ENCODE peak calls at places on chromosomes 16 and 17, in seven cellular contexts. W is prostate gland; F is heart right ventricle; H is CD8-positive, alpha-beta memory T cell; U is RWPE1; P is H9; J is brain microvascular endothelial cell. X is an unnamed sample.
A peak's percentile ranks its signal among the peaks of the same experiment; 100 is the strongest.

GRCh38 chr17:2562162-2562858 is 31.1 kb upstream of the PAFAH1B1 start:
- DNase-seq in F (no peak), W (no peak), H (no peak), U (no peak), J (no peak), P (no peak), X (no peak)

GRCh38 chr17:17232303-17232621 is 4.7 kb downstream of the FLCN start:
- DNase-seq in H (no peak), J (no peak), F (no peak), P (no peak), U (no peak), W (no peak), X (no peak)

GRCh38 chr16:58931436-58931835 is 197.3 kb upstream of the GOT2 start:
- DNase-seq in P (no peak), U (no peak), F (no peak), W (no peak), J (no peak), H (no peak), X (no peak)

GRCh38 chr16:31480851-31481250 is 2.1 kb upstream of the SLC5A2 start:
- DNase-seq in F (peak; percentile 50), J (no peak), H (no peak), P (no peak), U (no peak), W (no peak), X (no peak)

GRCh38 chr17:16417896-16418683 is 2.7 kb downstream of the TRPV2 start:
- DNase-seq in J (no peak), P (no peak), H (peak; percentile 37), U (no peak), W (no peak), F (no peak), X (no peak)

GRCh38 chr17:61724777-61725176 is 133.8 kb upstream of the NACA2 start:
- DNase-seq in U (no peak), J (no peak), H (no peak), F (no peak), P (no peak), W (no peak), X (no peak)

GRCh38 chr17:46143827-46144236 is 49.4 kb downstream of the KANSL1 start:
- DNase-seq in U (no peak), F (no peak), H (no peak), P (no peak), W (no peak), J (no peak), X (no peak)

GRCh38 chr17:72576289-72576759 is 455.5 kb downstream of the SOX9 start:
- DNase-seq in U (no peak), F (no peak), W (no peak), P (peak; percentile 51), J (no peak), H (no peak), X (no peak)

GRCh38 chr17:61208301-61209098 is 191.1 kb upstream of the TBX2 start:
- DNase-seq in P (no peak), J (peak; percentile 1), W (no peak), U (no peak), F (no peak), H (no peak), X (no peak)

GRCh38 chr17:6473128-6473767 is 29.0 kb downstream of the PIMREG start:
- DNase-seq in H (peak; percentile 66), F (peak; percentile 65), J (peak; percentile 77), P (peak; percentile 95), W (peak; percentile 70), U (peak; percentile 81), X (peak; percentile 52)

GRCh38 chr17:16991349-16992009 is 19.6 kb upstream of the TNFRSF13B start:
- DNase-seq in F (peak; percentile 70), W (peak; percentile 79), H (peak; percentile 84), P (peak; percentile 89), J (peak; percentile 63), U (peak; percentile 69), X (peak; percentile 76)

GRCh38 chr17:79970576-79971068 is 65.0 kb downstream of the TBC1D16 start:
- DNase-seq in U (no peak), F (no peak), P (peak; percentile 85), H (peak; percentile 31), J (no peak), W (no peak), X (peak; percentile 22)

GRCh38 chr17:5747964-5748363 is 163.7 kb upstream of the NLRP1 start:
- DNase-seq in P (no peak), H (no peak), F (no peak), J (no peak), U (no peak), W (no peak), X (no peak)

GRCh38 chr16:51143166-51143565 is 7.9 kb downstream of the SALL1 start:
- DNase-seq in U (no peak), F (no peak), P (no peak), J (no peak), H (no peak), W (no peak), X (no peak)

GRCh38 chr17:6755281-6755680 is 565 bp upstream of the XAF1 start:
- DNase-seq in P (no peak), U (no peak), H (no peak), W (no peak), J (no peak), F (peak; percentile 69), X (no peak)

GRCh38 chr17:51913491-51913890 is 245.0 kb downstream of the CA10 start:
- DNase-seq in P (no peak), J (no peak), U (no peak), H (no peak), W (no peak), F (no peak), X (no peak)

GRCh38 chr16:31347445-31347844 is 7.5 kb upstream of the ITGAX start:
- DNase-seq in F (no peak), J (no peak), P (no peak), H (no peak), U (no peak), W (no peak), X (no peak)

GRCh38 chr17:55089955-55090573 is 121.5 kb downstream of the STXBP4 start:
- DNase-seq in W (no peak), J (peak; percentile 4), P (no peak), F (no peak), U (no peak), H (peak; percentile 61), X (peak; percentile 63)

GRCh38 chr16:845349-845740 is 44.8 kb upstream of the GNG13 start:
- DNase-seq in J (no peak), W (no peak), H (no peak), F (no peak), U (no peak), P (no peak), X (no peak)

GRCh38 chr17:48456584-48456983 is 26.6 kb upstream of the SKAP1 start:
- DNase-seq in J (no peak), U (peak; percentile 4), H (no peak), W (no peak), P (peak; percentile 62), F (no peak), X (peak; percentile 52)

GRCh38 chr16:77299395-77299794 is 100.2 kb downstream of the SYCE1L start:
- DNase-seq in H (no peak), P (no peak), F (no peak), W (no peak), J (no peak), U (no peak), X (no peak)

GRCh38 chr17:31721291-31722025 is 137.6 kb downstream of the COPRS start:
- DNase-seq in J (no peak), F (no peak), W (no peak), H (no peak), P (no peak), U (no peak), X (no peak)

GRCh38 chr17:16287563-16288027 is 65.7 kb downstream of the CENPV start:
- DNase-seq in P (no peak), H (no peak), F (no peak), W (no peak), U (no peak), J (peak; percentile 79), X (peak; percentile 30)

GRCh38 chr16:29820730-29821662 is 734 bp downstream of the MVP start:
- DNase-seq in U (peak; percentile 73), P (no peak), H (peak; percentile 74), F (peak; percentile 23), J (no peak), W (peak; percentile 61), X (peak; percentile 39)

GRCh38 chr16:84603115-84603816 is 14.6 kb downstream of the COTL1 start:
- DNase-seq in W (no peak), U (peak; percentile 89), J (peak; percentile 98), F (peak; percentile 58), H (peak; percentile 67), P (no peak), X (no peak)

GRCh38 chr16:54936086-54936978 is 5.7 kb downstream of the IRX5 start:
- DNase-seq in H (no peak), U (no peak), F (peak; percentile 26), J (no peak), W (peak; percentile 40), P (peak; percentile 63), X (no peak)

GRCh38 chr16:24146523-24146922 is 109.6 kb upstream of the CACNG3 start:
- DNase-seq in H (no peak), F (peak; percentile 13), J (no peak), W (no peak), U (no peak), P (no peak), X (no peak)

GRCh38 chr16:14151256-14152030 is 80.3 kb downstream of the MRTFB start:
- DNase-seq in W (peak; percentile 11), P (no peak), J (peak; percentile 42), H (no peak), U (no peak), F (peak; percentile 26), X (no peak)

GRCh38 chr16:30183961-30184429 is 593 bp downstream of the CORO1A start:
- DNase-seq in W (no peak), H (peak; percentile 92), J (no peak), F (peak; percentile 25), P (no peak), U (no peak), X (peak; percentile 91)

GRCh38 chr16:84976644-84977400 is 34.5 kb downstream of the ZDHHC7 start:
- DNase-seq in F (peak; percentile 41), P (no peak), J (no peak), H (no peak), U (no peak), W (peak; percentile 69), X (no peak)

GRCh38 chr16:69925311-69925710 is 25.8 kb upstream of the CLEC18A start:
- DNase-seq in H (no peak), U (no peak), P (no peak), J (no peak), F (no peak), W (no peak), X (no peak)
- H3K27ac ChIP-seq in H (no peak overlapping the region), U (no peak overlapping the region), P (no peak overlapping the region), J (peak overlapping the region; percentile 85), F (peak overlapping the region; percentile 82), W (peak overlapping the region; percentile 44), X (no peak overlapping the region)

GRCh38 chr17:19354123-19354522 is 8.4 kb downstream of the B9D1 start:
- DNase-seq in J (peak; percentile 80), W (no peak), P (no peak), F (no peak), H (no peak), U (peak; percentile 77), X (no peak)
- H3K27ac ChIP-seq in J (no peak overlapping the region), W (no peak overlapping the region), P (no peak overlapping the region), F (no peak overlapping the region), H (no peak overlapping the region), U (peak overlapping the region; percentile 68), X (no peak overlapping the region)

GRCh38 chr17:846901-847777 is 65.0 kb downstream of the MRM3 start:
- DNase-seq in F (peak; percentile 29), P (no peak), W (peak; percentile 50), U (no peak), H (no peak), J (peak; percentile 25), X (no peak)
- H3K27ac ChIP-seq in F (peak overlapping the region; percentile 58), P (no peak overlapping the region), W (peak overlapping the region; percentile 72), U (no peak overlapping the region), H (no peak overlapping the region), J (no peak overlapping the region), X (no peak overlapping the region)

GRCh38 chr16:66508261-66508913 is 41.5 kb downstream of the TK2 start:
- DNase-seq in P (no peak), W (peak; percentile 81), J (no peak), H (no peak), F (no peak), U (peak; percentile 96), X (no peak)
- H3K27ac ChIP-seq in P (no peak overlapping the region), W (peak overlapping the region; percentile 69), J (no peak overlapping the region), H (no peak overlapping the region), F (no peak overlapping the region), U (peak overlapping the region; percentile 91), X (no peak overlapping the region)